ENCODE peak calls at places on chromosomes 13 and 19, in four cellular contexts. R is A549, A is GM12878, M is HepG2. W is an unnamed sample.

GRCh38 chr19:39398297-39398864 is 7.2 kb downstream of the MED29 start:
- DNase-seq in R (peak), A (no peak), M (peak), W (peak)

GRCh38 chr13:62113145-62113544 is 697.5 kb upstream of the PCDH20 start:
- DNase-seq in R (no peak), A (no peak), M (no peak), W (no peak)

GRCh38 chr13:94559201-94559795 is 36.7 kb downstream of the TGDS start:
- DNase-seq in R (no peak), A (no peak), M (no peak), W (no peak)

GRCh38 chr13:111296417-111296816 is 24.0 kb upstream of the TEX29 start:
- DNase-seq in R (no peak), A (no peak), M (no peak), W (no peak)

GRCh38 chr13:28136916-28137315 is 1.4 kb upstream of the PAN3 start:
- DNase-seq in R (no peak), A (no peak), M (no peak), W (no peak)

GRCh38 chr13:113974304-113975281 is 717 bp upstream of the C13orf46 start:
- DNase-seq in R (no peak), A (no peak), M (no peak), W (no peak)

GRCh38 chr19:54281008-54281728 is at the start of gene LILRB2:
- DNase-seq in R (no peak), A (no peak), M (no peak), W (no peak)

GRCh38 chr13:41700790-41701310 is 243.5 kb downstream of the RGCC start:
- DNase-seq in R (peak), A (no peak), M (no peak), W (peak)

GRCh38 chr13:48580185-48580803 is 47.4 kb upstream of the RCBTB2 start:
- DNase-seq in R (peak), A (no peak), M (peak), W (peak)

GRCh38 chr19:46147166-46147740 is 785 bp upstream of the IGFL2 start:
- DNase-seq in R (no peak), A (no peak), M (no peak), W (no peak)

GRCh38 chr19:39969266-39969665 is 1.7 kb upstream of the PSMC4 start:
- DNase-seq in R (no peak), A (no peak), M (peak), W (peak)

GRCh38 chr19:7869453-7869909 is 4.7 kb downstream of the PRR36 start:
- DNase-seq in R (peak), A (no peak), M (peak), W (peak)

GRCh38 chr13:30125422-30126073 is 181.8 kb downstream of the KATNAL1 start:
- DNase-seq in R (peak), A (no peak), M (peak), W (no peak)

GRCh38 chr19:38175422-38175821 is 48.6 kb downstream of the DPF1 start:
- DNase-seq in R (no peak), A (no peak), M (no peak), W (no peak)

GRCh38 chr13:48163066-48163465 is 68.2 kb upstream of the MED4 start:
- DNase-seq in R (no peak), A (no peak), M (no peak), W (no peak)

GRCh38 chr13:70960841-70961443 is 852.7 kb upstream of the KLHL1 start:
- DNase-seq in R (peak), A (peak), M (peak), W (no peak)

GRCh38 chr19:27971071-27971470 is 1241.9 kb downstream of the UQCRFS1 start:
- DNase-seq in R (peak), A (no peak), M (no peak), W (no peak)

GRCh38 chr19:40599331-40600085 is 1.7 kb upstream of the LTBP4 start:
- DNase-seq in R (no peak), A (no peak), M (no peak), W (no peak)

GRCh38 chr19:1285737-1286360 is at the start of gene EFNA2:
- DNase-seq in R (no peak), A (no peak), M (no peak), W (peak)

GRCh38 chr19:3699071-3699740 is 1.1 kb downstream of the PIP5K1C start:
- DNase-seq in R (no peak), A (no peak), M (no peak), W (peak)

GRCh38 chr13:53242015-53242414 is 213.4 kb downstream of the OLFM4 start:
- DNase-seq in R (no peak), A (no peak), M (no peak), W (no peak)

GRCh38 chr13:53237696-53238095 is 209.1 kb downstream of the OLFM4 start:
- DNase-seq in R (no peak), A (no peak), M (no peak), W (no peak)

GRCh38 chr13:53238241-53238640 is 209.6 kb downstream of the OLFM4 start:
- DNase-seq in R (no peak), A (no peak), M (no peak), W (no peak)

DNA sequence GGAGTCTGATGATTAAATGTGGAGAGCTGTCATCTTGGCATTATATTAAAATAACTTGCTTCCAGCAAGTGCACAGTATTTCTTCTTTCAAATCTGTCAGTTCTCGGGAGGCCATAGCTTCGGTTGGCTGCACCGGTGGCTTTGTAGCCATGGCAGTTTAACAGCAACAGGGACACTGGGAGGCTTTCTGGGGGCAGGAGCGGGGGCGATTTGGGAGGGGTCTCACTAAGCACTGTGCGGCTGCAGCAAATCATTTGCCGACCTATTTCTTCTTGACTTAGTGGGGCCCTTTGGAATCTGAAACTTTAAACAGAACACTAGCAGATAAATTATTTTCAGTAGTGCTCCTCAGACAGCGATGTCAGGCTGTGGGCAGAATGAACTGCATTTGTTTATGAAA is 211.7 kb downstream of the OLFM4 start:
- DNase-seq in R (no peak), A (no peak), M (no peak), W (no peak)
- TF ChIP-seq CHD2 in R (no peak), A (no peak), M (no peak), W (no peak)

DNA sequence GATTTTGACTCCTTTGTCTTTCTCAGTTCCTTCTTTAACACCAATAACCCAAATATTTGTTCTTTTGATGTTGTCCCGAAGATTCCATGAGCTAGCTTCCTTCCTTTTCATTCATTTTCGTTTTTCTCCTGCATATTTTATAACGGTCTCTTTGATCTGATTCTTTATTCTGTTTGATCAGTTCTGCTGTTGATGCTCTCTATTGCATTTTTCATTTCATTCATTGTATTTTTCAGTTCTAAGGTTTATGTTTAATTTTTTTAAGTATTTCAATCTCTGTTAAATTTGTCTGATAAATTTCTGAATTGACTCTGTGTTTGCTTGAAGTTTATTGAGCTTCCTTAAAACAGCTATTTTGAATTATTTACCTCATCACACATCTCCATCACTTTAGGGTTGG is 68.4 kb upstream of the LRCH1 start:
- DNase-seq in R (no peak), A (no peak), M (no peak), W (no peak)
- TF ChIP-seq JUNB in R (no peak), A (no peak), M (no peak), W (no peak)

DNA sequence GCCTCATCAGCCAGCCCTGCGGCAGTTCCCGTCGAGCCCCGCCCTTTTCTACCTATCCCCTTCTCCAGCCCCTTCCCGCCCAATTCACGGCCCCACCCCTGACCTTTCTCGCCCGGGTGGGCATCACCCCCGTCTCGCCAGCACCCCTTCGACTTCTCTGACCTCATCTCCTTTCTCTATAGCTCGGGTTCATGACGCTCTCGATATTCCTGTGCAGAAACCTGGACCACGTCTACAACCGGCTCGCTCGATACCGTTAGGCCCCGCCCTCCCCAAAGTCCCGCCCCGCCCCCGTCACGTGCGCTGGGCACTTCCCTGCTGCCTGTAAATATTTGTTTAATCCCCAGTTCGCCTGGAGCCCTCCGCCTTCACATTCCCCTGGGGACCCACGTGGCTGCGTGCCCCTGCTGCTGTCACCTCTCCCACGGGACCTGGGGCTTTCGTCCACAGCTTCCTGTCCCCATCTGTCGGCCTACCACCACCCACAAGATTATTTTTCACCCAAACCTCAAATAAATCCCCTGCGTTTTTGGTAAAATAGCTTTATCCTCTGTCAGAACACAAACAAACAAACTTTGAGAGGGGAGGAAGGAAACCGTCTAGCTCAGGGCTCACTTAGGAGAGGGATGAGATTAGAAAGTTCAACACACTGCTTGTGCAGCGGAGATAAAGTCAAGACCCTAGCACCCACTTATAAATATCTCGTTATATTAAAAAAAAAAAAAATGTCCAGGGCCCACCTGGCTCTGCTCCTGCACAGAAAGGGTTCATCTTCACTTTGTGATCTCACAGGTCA is 5.1 kb downstream of the CD37 start:
- DNase-seq in R (no peak), A (peak), M (peak), W (peak)
- TF ChIP-seq CHD2 in R (no peak), A (peak), M (no peak), W (no peak)

GRCh38 chr13:107585466-107585865 is 629.9 kb downstream of the LIG4 start:
- DNase-seq in R (no peak), A (no peak), M (no peak), W (no peak)
- TF ChIP-seq JUNB in R (no peak), A (no peak), M (no peak), W (no peak)

GRCh38 chr19:16376241-16376640 is 51.6 kb downstream of the KLF2 start:
- DNase-seq in R (no peak), A (no peak), M (no peak), W (no peak)

GRCh38 chr19:16376649-16377048 is 52.0 kb downstream of the KLF2 start:
- DNase-seq in R (peak), A (no peak), M (no peak), W (peak)

GRCh38 chr19:16374436-16374835 is 49.8 kb downstream of the KLF2 start:
- DNase-seq in R (no peak), A (no peak), M (no peak), W (no peak)

GRCh38 chr19:16375157-16375935 is 50.7 kb downstream of the KLF2 start:
- DNase-seq in R (no peak), A (no peak), M (no peak), W (no peak)

GRCh38 chr19:16375936-16376185 is 51.2 kb downstream of the KLF2 start:
- DNase-seq in R (no peak), A (no peak), M (no peak), W (no peak)
- TF ChIP-seq CHD2 in R (no peak), A (no peak), M (no peak), W (no peak)

GRCh38 chr19:5955638-5955935 is 22.4 kb downstream of the RANBP3 start:
- DNase-seq in R (no peak), A (no peak), M (no peak), W (no peak)
- TF ChIP-seq JUNB in R (no peak), A (no peak), M (no peak), W (no peak)

GRCh38 chr13:65921933-65922332 is 1308.2 kb downstream of the PCDH9 start:
- DNase-seq in R (no peak), A (no peak), M (no peak), W (no peak)

GRCh38 chr13:65932013-65932412 is 1298.1 kb downstream of the PCDH9 start:
- DNase-seq in R (no peak), A (no peak), M (no peak), W (no peak)

GRCh38 chr13:65932587-65933239 is 1297.4 kb downstream of the PCDH9 start:
- DNase-seq in R (no peak), A (no peak), M (no peak), W (no peak)

GRCh38 chr13:65929436-65929835 is 1300.7 kb downstream of the PCDH9 start:
- DNase-seq in R (no peak), A (no peak), M (no peak), W (no peak)

GRCh38 chr13:65926750-65927171 is 1303.4 kb downstream of the PCDH9 start:
- DNase-seq in R (peak), A (no peak), M (peak), W (no peak)
- TF ChIP-seq CHD2 in R (no peak), A (no peak), M (no peak), W (no peak)

GRCh38 chr19:51091895-51092873 is 9.5 kb upstream of the KLK14 start:
- DNase-seq in R (no peak), A (no peak), M (no peak), W (no peak)
- TF ChIP-seq JUNB in R (no peak), A (no peak), M (no peak), W (no peak)

GRCh38 chr19:17510220-17510993 is 1.0 kb upstream of the PGLS start:
- DNase-seq in R (no peak), A (no peak), M (no peak), W (peak)
- TF ChIP-seq CHD2 in R (no peak), A (no peak), M (no peak), W (no peak)

DNA sequence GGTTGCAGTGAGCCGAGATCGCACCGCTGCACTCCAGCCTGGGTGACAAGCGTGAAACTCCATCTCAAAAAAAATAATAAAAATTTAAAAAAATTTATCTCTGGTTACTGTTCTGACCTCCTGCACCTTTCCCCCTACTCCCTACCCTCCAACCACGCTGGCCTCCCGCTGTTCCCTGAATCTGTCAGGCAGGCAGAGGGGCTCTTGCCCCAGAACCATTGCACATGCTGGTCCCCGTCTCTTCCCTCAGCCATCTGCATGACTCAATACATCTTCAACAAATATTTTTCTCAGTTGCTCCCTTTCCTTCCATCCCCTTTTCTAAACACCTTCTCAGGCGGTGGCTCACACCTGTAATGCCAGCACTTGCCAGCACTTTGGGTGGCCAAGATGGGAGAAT is 1.1 kb upstream of the FAM187B start:
- DNase-seq in R (no peak), A (no peak), M (no peak), W (no peak)
- TF ChIP-seq JUNB in R (no peak), A (no peak), M (no peak), W (no peak)